ENCODE peak calls at places on chromosomes 2 and 18, in six cellular contexts. F is CD4-positive, CD25-positive, alpha-beta regulatory T cell; L is A549; Q is sigmoid colon; V is heart left ventricle; P is right cardiac atrium. J is an unnamed sample.

GRCh38 chr2:28269019-28269784 is 123.5 kb upstream of the FOSL2 start:
- DNase-seq in P (no peak), F (no peak), L (peak; percentile 86), Q (no peak), V (no peak), J (peak; percentile 61)

GRCh38 chr18:79611040-79611681 is 68.4 kb upstream of the CTDP1 start:
- DNase-seq in F (no peak), Q (peak; percentile 62), L (peak; percentile 4), V (no peak), P (peak; percentile 81), J (peak; percentile 67)

GRCh38 chr2:52465267-52465666 is 1302.3 kb upstream of the CHAC2 start:
- DNase-seq in V (no peak), L (no peak), P (no peak), F (no peak), Q (no peak), J (no peak)

GRCh38 chr2:233051241-233052149 is 8.6 kb upstream of the INPP5D start:
- DNase-seq in V (peak; percentile 85), Q (no peak), F (no peak), P (peak; percentile 92), L (no peak), J (no peak)

GRCh38 chr2:121104721-121105141 is 180.3 kb downstream of the TFCP2L1 start:
- DNase-seq in L (no peak), P (no peak), V (no peak), F (no peak), Q (peak; percentile 42), J (no peak)

GRCh38 chr2:164621761-164622105 is 451 bp upstream of the GRB14 start:
- DNase-seq in Q (no peak), F (no peak), V (peak; percentile 44), P (no peak), L (peak; percentile 35), J (no peak)

GRCh38 chr2:86221066-86221684 is 21.9 kb downstream of the MRPL35 start:
- DNase-seq in Q (peak; percentile 79), F (peak; percentile 29), V (no peak), L (peak; percentile 61), P (no peak), J (no peak)

GRCh38 chr2:112474844-112475486 is 7.0 kb upstream of the TTL start:
- DNase-seq in Q (no peak), L (no peak), F (no peak), V (no peak), P (no peak), J (no peak)

GRCh38 chr2:64401501-64401880 is 52.5 kb upstream of the LGALSL start:
- DNase-seq in L (no peak), Q (no peak), F (no peak), V (no peak), P (no peak), J (no peak)

GRCh38 chr2:70104231-70105111 is 17.2 kb downstream of the PCBP1 start:
- DNase-seq in Q (peak; percentile 66), F (peak; percentile 41), L (no peak), V (peak; percentile 10), P (peak; percentile 50), J (no peak)

GRCh38 chr2:81739971-81740370 is 1435.4 kb upstream of the LRRTM1 start:
- DNase-seq in P (no peak), V (no peak), Q (no peak), F (no peak), L (no peak), J (no peak)

GRCh38 chr2:127365211-127365643 is 22.5 kb downstream of the MAP3K2 start:
- DNase-seq in P (no peak), Q (no peak), F (no peak), V (no peak), L (no peak), J (no peak)

GRCh38 chr2:70514612-70515055 is 39.0 kb downstream of the TGFA start:
- DNase-seq in V (no peak), P (no peak), Q (no peak), F (no peak), L (no peak), J (no peak)

GRCh38 chr2:235381261-235381912 is 112.5 kb upstream of the AGAP1 start:
- DNase-seq in F (no peak), L (no peak), P (no peak), Q (no peak), V (no peak), J (no peak)

GRCh38 chr2:126389446-126389845 is 266.5 kb upstream of the GYPC start:
- DNase-seq in V (no peak), F (no peak), L (no peak), Q (no peak), P (no peak), J (no peak)

GRCh38 chr18:47936975-47937374 is 6.5 kb upstream of the SMAD2 start:
- DNase-seq in P (no peak), F (no peak), Q (no peak), L (no peak), V (no peak), J (no peak)

GRCh38 chr2:156903335-156903734 is 354.2 kb upstream of the GALNT5 start:
- DNase-seq in V (no peak), P (no peak), F (no peak), Q (no peak), L (no peak), J (no peak)

GRCh38 chr18:48962857-48963554 is 12.2 kb upstream of the SMAD7 start:
- DNase-seq in V (no peak), L (no peak), F (no peak), P (no peak), Q (no peak), J (no peak)

GRCh38 chr2:126731353-126731752 is 75.4 kb downstream of the GYPC start:
- DNase-seq in L (no peak), F (no peak), Q (no peak), P (no peak), V (no peak), J (no peak)

GRCh38 chr2:169732075-169732474 is 1.6 kb upstream of the KLHL23 start:
- DNase-seq in F (no peak), L (no peak), Q (no peak), V (no peak), P (no peak), J (no peak)

GRCh38 chr18:79614211-79615028 is 65.2 kb upstream of the CTDP1 start:
- DNase-seq in Q (peak; percentile 29), L (no peak), P (no peak), F (no peak), V (no peak), J (peak; percentile 47)

GRCh38 chr2:164737612-164738081 is 104.0 kb downstream of the COBLL1 start:
- DNase-seq in L (peak; percentile 71), Q (peak; percentile 79), F (no peak), V (peak; percentile 66), P (peak; percentile 69), J (peak; percentile 46)

GRCh38 chr2:238202326-238203103 is 980 bp downstream of the ILKAP start:
- DNase-seq in F (no peak), P (no peak), L (no peak), Q (no peak), V (no peak), J (no peak)

GRCh38 chr2:225171350-225171749 is 129.1 kb upstream of the DOCK10 start:
- DNase-seq in P (no peak), F (no peak), V (no peak), L (peak; percentile 10), Q (no peak), J (no peak)

GRCh38 chr2:230885467-230886130 is 20.9 kb downstream of the ITM2C start:
- DNase-seq in P (no peak), L (no peak), Q (no peak), V (no peak), F (no peak), J (no peak)

GRCh38 chr2:127415593-127416485 is 2.4 kb upstream of the PROC start:
- DNase-seq in L (peak; percentile 81), Q (no peak), P (peak; percentile 75), V (peak; percentile 79), F (peak; percentile 78), J (no peak)

GRCh38 chr2:39663187-39663930 is 2.4 kb upstream of the TMEM178A start:
- DNase-seq in L (no peak), P (no peak), Q (no peak), F (no peak), V (no peak), J (no peak)

GRCh38 chr2:15058015-15058414 is 425.5 kb downstream of the LRATD1 start:
- DNase-seq in P (no peak), F (no peak), Q (no peak), L (no peak), V (no peak), J (no peak)

GRCh38 chr18:39296293-39296888 is 1730.8 kb upstream of the CELF4 start:
- DNase-seq in L (no peak), V (peak; percentile 40), P (no peak), Q (no peak), F (no peak), J (no peak)

GRCh38 chr18:35277633-35278032 is 12.4 kb downstream of the ZSCAN30 start:
- DNase-seq in L (no peak), P (no peak), F (no peak), V (no peak), Q (no peak), J (no peak)
- H3K9me3 ChIP-seq in L (peaks cover 18% of the 10 kb centered on the region), P (no peaks in the 10 kb centered on the region), F (peaks cover 13% of the 10 kb centered on the region), V (no peaks in the 10 kb centered on the region), Q (no peaks in the 10 kb centered on the region), J (no peaks in the 10 kb centered on the region)

GRCh38 chr2:122451040-122451439 is 695.6 kb downstream of the TSN start:
- DNase-seq in F (no peak), P (no peak), V (no peak), L (peak; percentile 30), Q (no peak), J (no peak)
- H3K9me3 ChIP-seq in F (no peaks in the 10 kb centered on the region), P (no peaks in the 10 kb centered on the region), V (peaks cover 14% of the 10 kb centered on the region), L (peaks cover 4% of the 10 kb centered on the region), Q (no peaks in the 10 kb centered on the region), J (no peaks in the 10 kb centered on the region)

DNA sequence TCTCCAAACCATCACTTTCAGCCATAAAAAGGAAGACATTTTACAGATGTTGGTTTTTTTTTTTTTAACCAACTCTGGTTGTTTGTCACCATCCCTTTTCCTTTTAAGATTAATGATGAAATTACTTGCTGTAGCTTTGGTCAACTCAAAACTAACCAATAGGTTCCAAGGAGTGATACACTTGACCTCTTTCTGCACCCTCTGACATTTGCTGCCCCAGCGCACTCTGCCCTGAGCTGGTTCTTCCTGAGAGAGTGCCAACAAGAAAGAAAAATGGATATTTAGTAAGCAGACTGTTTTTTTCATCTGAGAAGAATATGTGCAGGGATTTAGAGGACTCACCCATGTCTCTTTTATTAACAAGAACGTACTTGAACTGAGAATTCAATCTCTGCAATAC is 520.0 kb downstream of the TXNL1 start:
- DNase-seq in L (no peak), Q (no peak), F (no peak), V (no peak), P (no peak), J (no peak)
- H3K9me3 ChIP-seq in L (no peaks in the 10 kb centered on the region), Q (no peaks in the 10 kb centered on the region), F (no peaks in the 10 kb centered on the region), V (no peaks in the 10 kb centered on the region), P (no peaks in the 10 kb centered on the region), J (no peaks in the 10 kb centered on the region)

GRCh38 chr2:239594772-239595608 is 194.2 kb upstream of the HDAC4 start:
- DNase-seq in V (peak; percentile 36), Q (peak; percentile 41), F (no peak), P (no peak), L (no peak), J (peak; percentile 33)

GRCh38 chr2:239596298-239596697 is 195.5 kb upstream of the HDAC4 start:
- DNase-seq in L (no peak), Q (peak; percentile 13), P (no peak), V (peak; percentile 29), F (no peak), J (no peak)

GRCh38 chr2:239595711-239596110 is 194.9 kb upstream of the HDAC4 start:
- DNase-seq in P (no peak), L (no peak), V (peak; percentile 34), Q (peak; percentile 26), F (no peak), J (no peak)

GRCh38 chr2:239593455-239593854 is 192.6 kb upstream of the HDAC4 start:
- DNase-seq in L (no peak), P (no peak), V (peak; percentile 25), F (no peak), Q (peak; percentile 9), J (no peak)

GRCh38 chr2:239593965-239594771 is 193.3 kb upstream of the HDAC4 start:
- DNase-seq in F (no peak), V (peak; percentile 41), P (peak; percentile 24), Q (peak; percentile 38), L (no peak), J (no peak)
- H3K9me3 ChIP-seq in F (no peaks in the 10 kb centered on the region), V (no peaks in the 10 kb centered on the region), P (no peaks in the 10 kb centered on the region), Q (no peaks in the 10 kb centered on the region), L (peaks cover 4% of the 10 kb centered on the region), J (no peaks in the 10 kb centered on the region)